ENCODE peak calls at places on chromosomes 6 and 20, in five cellular contexts. C is Calu3; K is caudate nucleus; O is CD4-positive, alpha-beta memory T cell; B is RPMI8226. F is an unnamed sample.
A peak's percentile ranks its signal among the peaks of the same experiment; 100 is the strongest.

GRCh38 chr20:37228656-37229055 is 33.0 kb downstream of the GHRH start:
- DNase-seq in B (no peak), C (no peak), K (no peak), O (no peak), F (no peak)

GRCh38 chr6:117352466-117353081 is 73.2 kb downstream of the ROS1 start:
- DNase-seq in O (no peak), K (no peak), C (peak; percentile 11), B (peak; percentile 6), F (no peak)

GRCh38 chr6:44650495-44650894 is 263.0 kb downstream of the CDC5L start:
- DNase-seq in O (no peak), B (peak; percentile 28), C (no peak), K (no peak), F (no peak)

GRCh38 chr6:111579816-111580215 is 25.9 kb downstream of the TRAF3IP2 start:
- DNase-seq in B (no peak), O (no peak), C (no peak), K (no peak), F (no peak)

GRCh38 chr20:25540273-25540672 is 45.1 kb downstream of the NINL start:
- DNase-seq in B (peak; percentile 50), O (no peak), K (peak; percentile 27), C (no peak), F (no peak)

GRCh38 chr6:30816791-30817739 is 67.3 kb upstream of the DDR1 start:
- DNase-seq in O (no peak), B (no peak), C (no peak), K (no peak), F (no peak)

GRCh38 chr20:11076434-11076833 is 402.6 kb upstream of the JAG1 start:
- DNase-seq in C (no peak), K (no peak), B (no peak), O (no peak), F (no peak)

GRCh38 chr6:83708546-83708969 is 343 bp downstream of the SNAP91 start:
- DNase-seq in K (no peak), B (no peak), C (no peak), O (no peak), F (no peak)

GRCh38 chr20:12394786-12395185 is 477.1 kb downstream of the BTBD3 start:
- DNase-seq in O (no peak), K (no peak), B (peak; percentile 33), C (peak; percentile 34), F (no peak)

GRCh38 chr6:133326584-133326983 is 85.4 kb downstream of the EYA4 start:
- DNase-seq in O (no peak), C (no peak), B (no peak), K (no peak), F (no peak)

GRCh38 chr20:664151-664550 is 11.2 kb upstream of the SRXN1 start:
- DNase-seq in K (no peak), O (no peak), B (no peak), C (no peak), F (no peak)

GRCh38 chr6:32609731-32610640 is 20.3 kb upstream of the HLA-DRB1 start:
- DNase-seq in O (peak; percentile 61), B (peak; percentile 37), K (peak; percentile 44), C (peak; percentile 62), F (peak; percentile 64)

GRCh38 chr6:53718597-53719460 is 53.3 kb upstream of the KLHL31 start:
- DNase-seq in K (no peak), O (peak; percentile 33), B (peak; percentile 80), C (peak; percentile 51), F (peak; percentile 37)

GRCh38 chr6:158290659-158291058 is 21.6 kb upstream of the TULP4 start:
- DNase-seq in O (peak; percentile 56), K (no peak), B (peak; percentile 86), C (no peak), F (peak; percentile 70)

GRCh38 chr6:142885182-142885867 is 59.7 kb downstream of the HIVEP2 start:
- DNase-seq in K (no peak), O (peak; percentile 75), B (peak; percentile 49), C (peak; percentile 71), F (peak; percentile 55)

GRCh38 chr6:26028212-26028752 is 58.9 kb upstream of the HFE start:
- DNase-seq in C (no peak), B (no peak), K (no peak), O (no peak), F (no peak)